ENCODE peak calls at places on chromosomes 4 and X, in nine cellular contexts. P is NB4, U is heart left ventricle, E is IMR-90, J is K562, Q is stomach, I is lower leg skin, F is A549, C is esophagus muscularis mucosa. Z is an unnamed sample.

GRCh38 chr4:61837395-61837794 is 637.3 kb downstream of the ADGRL3 start:
- DNase-seq in P (no peak), U (no peak), E (no peak), J (no peak), Q (no peak), I (no peak), F (no peak), C (no peak), Z (no peak)

GRCh38 chr4:98027827-98028226 is 115.4 kb downstream of the STPG2 start:
- DNase-seq in P (peak), U (no peak), E (no peak), J (no peak), Q (no peak), I (no peak), F (peak), C (no peak), Z (no peak)

GRCh38 chr4:146051724-146052396 is 113.2 kb upstream of the ZNF827 start:
- DNase-seq in P (no peak), U (no peak), E (peak), J (no peak), Q (no peak), I (no peak), F (no peak), C (no peak), Z (no peak)

GRCh38 chr4:189162073-189162789 is 778.4 kb upstream of the FRG1 start:
- DNase-seq in P (no peak), U (no peak), E (no peak), J (no peak), Q (no peak), I (no peak), F (no peak), C (no peak), Z (no peak)

GRCh38 chrX:133550665-133551064 is 135.4 kb upstream of the GPC4 start:
- DNase-seq in P (no peak), U (no peak), E (no peak), J (no peak), Q (no peak), I (no peak), F (no peak), C (no peak), Z (no peak)

GRCh38 chrX:74949717-74950116 is 24.5 kb upstream of the NEXMIF start:
- DNase-seq in P (no peak), U (no peak), E (no peak), J (no peak), Q (no peak), I (peak), F (no peak), C (no peak), Z (no peak)

GRCh38 chr4:135476272-135476671 is 1274.7 kb upstream of the PABPC4L start:
- DNase-seq in P (no peak), U (no peak), E (no peak), J (no peak), Q (no peak), I (no peak), F (no peak), C (no peak), Z (no peak)

GRCh38 chr4:55475394-55476243 is 71.1 kb downstream of the CLOCK start:
- DNase-seq in P (no peak), U (no peak), E (peak), J (no peak), Q (no peak), I (no peak), F (no peak), C (no peak), Z (no peak)

GRCh38 chrX:40474205-40474626 is 106.6 kb upstream of the ATP6AP2 start:
- DNase-seq in P (no peak), U (no peak), E (peak), J (no peak), Q (peak), I (no peak), F (peak), C (no peak), Z (no peak)

GRCh38 chrX:75181721-75182120 is 25.6 kb upstream of the ABCB7 start:
- DNase-seq in P (no peak), U (no peak), E (peak), J (no peak), Q (no peak), I (no peak), F (no peak), C (no peak), Z (no peak)

GRCh38 chrX:133746593-133746992 is 238.8 kb downstream of the GPC3 start:
- DNase-seq in P (no peak), U (no peak), E (no peak), J (no peak), Q (no peak), I (no peak), F (no peak), C (no peak), Z (no peak)

GRCh38 chr4:83115000-83115399 is 471 bp upstream of the PLAC8 start:
- DNase-seq in P (no peak), U (no peak), E (peak), J (no peak), Q (no peak), I (no peak), F (no peak), C (no peak), Z (no peak)

GRCh38 chr4:17613761-17614415 is 553 bp upstream of the MED28 start:
- DNase-seq in P (peak), U (no peak), E (peak), J (no peak), Q (no peak), I (peak), F (no peak), C (no peak), Z (no peak)

GRCh38 chr4:85498068-85498733 is 23.3 kb downstream of the ARHGAP24 start:
- DNase-seq in P (peak), U (peak), E (peak), J (no peak), Q (peak), I (no peak), F (peak), C (no peak), Z (peak)

GRCh38 chr4:1583051-1583785 is 100.9 kb downstream of the FAM53A start:
- DNase-seq in P (no peak), U (no peak), E (no peak), J (no peak), Q (no peak), I (peak), F (no peak), C (no peak), Z (no peak)

GRCh38 chr4:165301833-165302232 is 25.6 kb upstream of the MSMO1 start:
- DNase-seq in P (no peak), U (no peak), E (peak), J (no peak), Q (no peak), I (no peak), F (no peak), C (no peak), Z (no peak)

GRCh38 chr4:189235599-189235998 is 705.1 kb upstream of the FRG1 start:
- DNase-seq in P (no peak), U (no peak), E (no peak), J (no peak), Q (no peak), I (no peak), F (no peak), C (no peak), Z (no peak)

GRCh38 chr4:116599859-116600258 is 485.5 kb downstream of the TRAM1L1 start:
- DNase-seq in P (peak), U (no peak), E (no peak), J (no peak), Q (no peak), I (no peak), F (peak), C (no peak), Z (no peak)

GRCh38 chrX:104112326-104112951 is at the start of gene ZCCHC18:
- DNase-seq in P (peak), U (peak), E (peak), J (peak), Q (peak), I (peak), F (peak), C (peak), Z (peak)

GRCh38 chr4:66693694-66694093 is 851.6 kb downstream of the CENPC start:
- DNase-seq in P (no peak), U (no peak), E (no peak), J (no peak), Q (no peak), I (no peak), F (no peak), C (no peak), Z (no peak)

GRCh38 chr4:66688674-66689073 is 856.6 kb downstream of the CENPC start:
- DNase-seq in P (peak), U (no peak), E (peak), J (no peak), Q (no peak), I (no peak), F (peak), C (no peak), Z (no peak)

GRCh38 chr4:66687393-66687971 is 857.8 kb downstream of the CENPC start:
- DNase-seq in P (no peak), U (no peak), E (no peak), J (no peak), Q (no peak), I (no peak), F (no peak), C (no peak), Z (no peak)

GRCh38 chr4:66694716-66695115 is 850.6 kb downstream of the CENPC start:
- DNase-seq in P (no peak), U (no peak), E (no peak), J (no peak), Q (no peak), I (no peak), F (no peak), C (no peak), Z (no peak)

DNA sequence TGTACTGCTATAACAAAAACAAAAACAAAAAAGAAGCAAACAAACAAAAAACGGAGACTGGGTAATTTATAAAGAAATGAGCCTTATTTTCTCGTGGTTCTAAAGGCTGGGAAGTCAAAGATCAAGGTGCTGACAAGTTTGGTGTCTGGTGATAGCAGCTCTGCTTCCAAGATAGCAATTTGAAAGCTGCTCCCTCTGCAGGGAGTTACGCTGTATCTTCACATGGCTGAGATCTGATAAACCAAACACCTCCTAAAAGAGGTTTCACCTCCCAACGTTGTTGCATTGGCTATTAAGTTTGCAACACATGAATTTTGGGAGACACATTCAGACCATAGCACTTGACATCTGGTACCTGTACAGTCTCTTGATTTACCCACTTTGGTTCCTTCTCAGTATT is 854.2 kb downstream of the CENPC start:
- DNase-seq in P (peak), U (no peak), E (no peak), J (no peak), Q (no peak), I (no peak), F (no peak), C (no peak), Z (no peak)
- TF ChIP-seq CTCF in P (no peak), U (no peak), E (no peak), J (no peak), Q (no peak), I (no peak), F (no peak), C (no peak), Z (no peak)

GRCh38 chrX:66014560-66014959 is 25.3 kb downstream of the VSIG4 start:
- DNase-seq in P (peak), U (no peak), E (no peak), J (no peak), Q (no peak), I (no peak), F (no peak), C (no peak), Z (no peak)
- H3K4me3 ChIP-seq in P (peak), U (no peak), E (no peak), J (peak), Q (no peak), I (no peak), F (no peak), C (no peak), Z (no peak)

DNA sequence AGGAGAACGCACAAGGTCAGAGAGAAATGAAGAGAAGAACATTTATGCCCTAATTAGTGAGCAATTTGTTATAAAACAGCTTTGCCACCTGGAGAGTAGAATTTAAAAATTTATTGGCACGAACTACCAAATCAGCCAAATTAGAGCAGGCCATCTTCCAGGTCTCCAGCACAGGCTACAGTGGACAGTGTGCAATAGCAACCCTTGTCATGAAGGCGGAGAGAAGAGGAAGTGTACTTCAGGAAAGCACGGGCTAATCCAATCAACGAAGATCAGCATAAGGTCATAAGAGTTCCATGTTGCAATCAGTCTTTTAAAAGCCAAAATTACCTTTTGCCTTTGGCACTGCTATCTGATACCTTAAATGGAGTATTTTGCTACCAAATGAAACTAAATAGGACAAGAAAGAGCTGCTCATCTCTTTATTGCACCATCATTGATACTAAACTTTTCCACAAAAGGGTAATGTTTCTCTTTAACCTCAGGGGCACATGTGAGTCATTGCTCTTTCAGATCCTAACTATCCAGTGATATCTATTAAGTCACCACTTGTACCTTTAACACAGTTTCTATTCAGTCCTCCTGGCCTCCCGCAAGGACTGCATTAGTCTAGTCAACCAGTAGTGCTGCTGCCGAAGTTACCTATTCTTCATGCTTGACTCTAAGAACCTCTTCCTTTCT is 19.9 kb downstream of the ANK2 start:
- DNase-seq in P (peak), U (no peak), E (no peak), J (no peak), Q (no peak), I (no peak), F (peak), C (no peak), Z (no peak)
- TF ChIP-seq POLR2A in P (no peak), U (no peak), E (no peak), J (no peak), Q (no peak), I (no peak), F (no peak), C (no peak), Z (no peak)

GRCh38 chr4:121739575-121739974 is 25.4 kb downstream of the SMIM43 start:
- DNase-seq in P (no peak), U (no peak), E (no peak), J (no peak), Q (no peak), I (no peak), F (no peak), C (no peak), Z (no peak)
- TF ChIP-seq CTCF in P (no peak), U (no peak), E (no peak), J (no peak), Q (no peak), I (no peak), F (no peak), C (no peak), Z (no peak)

GRCh38 chr4:141789716-141790115 is 153.3 kb downstream of the IL15 start:
- DNase-seq in P (no peak), U (no peak), E (no peak), J (no peak), Q (no peak), I (no peak), F (no peak), C (no peak), Z (no peak)
- H3K4me3 ChIP-seq in P (no peak), U (no peak), E (no peak), J (no peak), Q (no peak), I (no peak), F (no peak), C (no peak), Z (no peak)